ENCODE peak calls at places on chromosomes 2 and 18, in ten cellular contexts. F, N, B, Q, R, C, Z, V, M and K are unnamed samples.

GRCh38 chr18:58611471-58612131 is 17.3 kb downstream of the ALPK2 start:
- DNase-seq in F (no peak), N (peak), B (no peak), Q (no peak), R (peak), C (peak), Z (no peak), V (no peak), M (peak), K (no peak)

GRCh38 chr2:195779491-195779890 is 122.5 kb downstream of the SLC39A10 start:
- DNase-seq in F (no peak), N (no peak), B (no peak), Q (no peak), R (no peak), C (peak), Z (no peak), V (no peak), M (no peak), K (no peak)

GRCh38 chr18:80232710-80233109 is 14.6 kb downstream of the PARD6G start:
- DNase-seq in F (no peak), N (no peak), B (no peak), Q (no peak), R (no peak), C (no peak), Z (no peak), V (no peak), M (no peak), K (peak)

GRCh38 chr2:234847364-234847635 is 104.5 kb upstream of the SH3BP4 start:
- DNase-seq in F (no peak), N (no peak), B (no peak), Q (no peak), R (no peak), C (no peak), Z (no peak), V (no peak), M (no peak), K (no peak)

GRCh38 chr2:216516730-216517350 is 18.2 kb downstream of the RPL37A start:
- DNase-seq in F (peak), N (no peak), B (peak), Q (no peak), R (no peak), C (peak), Z (no peak), V (peak), M (no peak), K (no peak)

GRCh38 chr2:147101906-147102790 is 742.7 kb upstream of the ACVR2A start:
- DNase-seq in F (no peak), N (no peak), B (no peak), Q (no peak), R (no peak), C (no peak), Z (no peak), V (no peak), M (no peak), K (no peak)

GRCh38 chr2:71336384-71336783 is 4.8 kb downstream of the ZNF638 start:
- DNase-seq in F (no peak), N (no peak), B (no peak), Q (no peak), R (no peak), C (no peak), Z (no peak), V (no peak), M (no peak), K (no peak)

GRCh38 chr2:106104332-106105062 is 89.6 kb downstream of the UXS1 start:
- DNase-seq in F (peak), N (peak), B (peak), Q (no peak), R (peak), C (peak), Z (no peak), V (peak), M (no peak), K (peak)

GRCh38 chr2:11802782-11803191 is 56.4 kb downstream of the LPIN1 start:
- DNase-seq in F (no peak), N (peak), B (no peak), Q (no peak), R (no peak), C (no peak), Z (no peak), V (no peak), M (no peak), K (no peak)

GRCh38 chr2:30365201-30365600 is 81.8 kb upstream of the LCLAT1 start:
- DNase-seq in F (no peak), N (no peak), B (no peak), Q (no peak), R (no peak), C (no peak), Z (no peak), V (no peak), M (no peak), K (no peak)

GRCh38 chr2:68769586-68770270 is 35.1 kb downstream of the ARHGAP25 start:
- DNase-seq in F (no peak), N (no peak), B (no peak), Q (no peak), R (no peak), C (peak), Z (no peak), V (no peak), M (no peak), K (no peak)

GRCh38 chr2:64865073-64865830 is 123.9 kb upstream of the SLC1A4 start:
- DNase-seq in F (peak), N (peak), B (no peak), Q (peak), R (peak), C (peak), Z (peak), V (peak), M (no peak), K (peak)

GRCh38 chr2:149598014-149598395 is 10.4 kb upstream of the MMADHC start:
- DNase-seq in F (no peak), N (no peak), B (no peak), Q (no peak), R (no peak), C (no peak), Z (no peak), V (no peak), M (no peak), K (no peak)

GRCh38 chr2:113246606-113247005 is 32.1 kb downstream of the PAX8 start:
- DNase-seq in F (no peak), N (no peak), B (no peak), Q (no peak), R (no peak), C (no peak), Z (no peak), V (no peak), M (no peak), K (no peak)

GRCh38 chr2:205052781-205053180 is 507.5 kb downstream of the PARD3B start:
- DNase-seq in F (no peak), N (no peak), B (no peak), Q (no peak), R (no peak), C (no peak), Z (no peak), V (no peak), M (no peak), K (no peak)

GRCh38 chr2:167924556-167924955 is 322.8 kb downstream of the STK39 start:
- DNase-seq in F (no peak), N (no peak), B (no peak), Q (no peak), R (no peak), C (no peak), Z (no peak), V (peak), M (no peak), K (no peak)

GRCh38 chr2:24920813-24921441 is 890 bp upstream of the ADCY3 start:
- DNase-seq in F (no peak), N (no peak), B (no peak), Q (peak), R (no peak), C (peak), Z (no peak), V (peak), M (no peak), K (no peak)

GRCh38 chr2:61534926-61535325 is 3.2 kb downstream of the XPO1 start:
- DNase-seq in F (no peak), N (no peak), B (no peak), Q (no peak), R (no peak), C (no peak), Z (no peak), V (no peak), M (no peak), K (no peak)

GRCh38 chr18:49094136-49094535 is 143.4 kb upstream of the SMAD7 start:
- DNase-seq in F (no peak), N (no peak), B (no peak), Q (no peak), R (no peak), C (no peak), Z (no peak), V (no peak), M (no peak), K (no peak)

GRCh38 chr2:151796774-151797173 is 31.4 kb downstream of the ARL5A start:
- DNase-seq in F (no peak), N (no peak), B (no peak), Q (no peak), R (no peak), C (no peak), Z (no peak), V (no peak), M (no peak), K (no peak)

GRCh38 chr2:159035790-159036411 is 67.5 kb downstream of the TANC1 start:
- DNase-seq in F (peak), N (no peak), B (peak), Q (no peak), R (no peak), C (peak), Z (no peak), V (peak), M (no peak), K (no peak)

GRCh38 chr2:174794851-174795374 is 30.6 kb upstream of the CHRNA1 start:
- DNase-seq in F (no peak), N (no peak), B (no peak), Q (no peak), R (no peak), C (no peak), Z (no peak), V (no peak), M (no peak), K (no peak)

GRCh38 chr2:78125042-78125441 is 602.9 kb upstream of the LRRTM4 start:
- DNase-seq in F (no peak), N (no peak), B (no peak), Q (no peak), R (no peak), C (no peak), Z (no peak), V (no peak), M (no peak), K (no peak)

GRCh38 chr2:11022064-11022463 is 110.3 kb downstream of the KCNF1 start:
- DNase-seq in F (no peak), N (no peak), B (no peak), Q (no peak), R (no peak), C (peak), Z (no peak), V (no peak), M (no peak), K (no peak)

GRCh38 chr2:65491381-65491903 is 59.0 kb upstream of the SPRED2 start:
- DNase-seq in F (no peak), N (no peak), B (no peak), Q (no peak), R (no peak), C (no peak), Z (no peak), V (peak), M (no peak), K (no peak)

GRCh38 chr18:12645751-12646203 is 12.1 kb downstream of the SPIRE1 start:
- DNase-seq in F (no peak), N (no peak), B (no peak), Q (no peak), R (no peak), C (peak), Z (no peak), V (peak), M (no peak), K (no peak)

GRCh38 chr2:215653344-215654015 is 217.6 kb upstream of the FN1 start:
- DNase-seq in F (no peak), N (no peak), B (no peak), Q (no peak), R (no peak), C (no peak), Z (no peak), V (no peak), M (peak), K (no peak)

GRCh38 chr18:46070683-46071614 is 1.1 kb downstream of the PSTPIP2 start:
- DNase-seq in F (no peak), N (peak), B (no peak), Q (peak), R (peak), C (peak), Z (peak), V (no peak), M (no peak), K (no peak)